ENCODE peak calls at places on chromosomes 13 and 19, in nine cellular contexts. E, Z, D, O, F, V, P, W and G are unnamed samples.

GRCh38 chr19:6476896-6477431 is 4.6 kb downstream of the DENND1C start:
- DNase-seq in D (no peak), V (no peak), P (no peak), W (no peak), F (no peak), E (no peak), O (no peak), Z (no peak), G (no peak)

GRCh38 chr13:27708325-27708724 is 84.0 kb upstream of the GSX1 start:
- DNase-seq in O (no peak), D (no peak), P (no peak), F (no peak), E (no peak), Z (no peak), W (no peak), V (no peak), G (no peak)

GRCh38 chr19:56639217-56639616 is 3.7 kb upstream of the SMIM17 start:
- DNase-seq in O (no peak), Z (no peak), D (no peak), V (peak; percentile 22), P (no peak), W (no peak), F (peak; percentile 48), E (no peak), G (no peak)

GRCh38 chr19:58401825-58402433 is 6.5 kb downstream of the RNF225 start:
- DNase-seq in P (no peak), E (no peak), Z (no peak), V (peak; percentile 16), F (no peak), O (no peak), D (peak; percentile 76), W (no peak), G (no peak)

GRCh38 chr19:41000310-41000737 is 9.2 kb downstream of the CYP2B6 start:
- DNase-seq in F (no peak), D (no peak), E (no peak), V (no peak), W (no peak), P (peak; percentile 55), Z (no peak), O (no peak), G (no peak)

GRCh38 chr13:32791545-32792172 is 205.4 kb downstream of the PDS5B start:
- DNase-seq in Z (no peak), P (peak; percentile 30), D (no peak), W (no peak), O (no peak), V (no peak), E (peak; percentile 62), F (no peak), G (no peak)

GRCh38 chr13:77827350-77827749 is 91.3 kb downstream of the EDNRB start:
- DNase-seq in E (no peak), V (no peak), O (no peak), F (no peak), P (no peak), Z (no peak), W (no peak), D (no peak), G (no peak)

GRCh38 chr13:112725346-112726017 is 35.6 kb downstream of the ATP11A start:
- DNase-seq in O (no peak), Z (no peak), W (no peak), V (no peak), E (peak; percentile 24), D (peak; percentile 56), F (no peak), P (no peak), G (no peak)

GRCh38 chr19:16316506-16316882 is 8.1 kb upstream of the KLF2 start:
- DNase-seq in F (no peak), E (no peak), V (no peak), O (no peak), P (no peak), Z (no peak), D (no peak), W (no peak), G (peak; percentile 61)

GRCh38 chr19:16320987-16321386 is 3.6 kb upstream of the KLF2 start:
- DNase-seq in O (no peak), V (no peak), F (no peak), P (no peak), E (no peak), D (no peak), Z (no peak), W (no peak), G (no peak)

GRCh38 chr19:16319466-16319865 is 5.2 kb upstream of the KLF2 start:
- DNase-seq in F (no peak), V (no peak), O (no peak), W (no peak), E (no peak), D (no peak), P (no peak), Z (no peak), G (no peak)

DNA sequence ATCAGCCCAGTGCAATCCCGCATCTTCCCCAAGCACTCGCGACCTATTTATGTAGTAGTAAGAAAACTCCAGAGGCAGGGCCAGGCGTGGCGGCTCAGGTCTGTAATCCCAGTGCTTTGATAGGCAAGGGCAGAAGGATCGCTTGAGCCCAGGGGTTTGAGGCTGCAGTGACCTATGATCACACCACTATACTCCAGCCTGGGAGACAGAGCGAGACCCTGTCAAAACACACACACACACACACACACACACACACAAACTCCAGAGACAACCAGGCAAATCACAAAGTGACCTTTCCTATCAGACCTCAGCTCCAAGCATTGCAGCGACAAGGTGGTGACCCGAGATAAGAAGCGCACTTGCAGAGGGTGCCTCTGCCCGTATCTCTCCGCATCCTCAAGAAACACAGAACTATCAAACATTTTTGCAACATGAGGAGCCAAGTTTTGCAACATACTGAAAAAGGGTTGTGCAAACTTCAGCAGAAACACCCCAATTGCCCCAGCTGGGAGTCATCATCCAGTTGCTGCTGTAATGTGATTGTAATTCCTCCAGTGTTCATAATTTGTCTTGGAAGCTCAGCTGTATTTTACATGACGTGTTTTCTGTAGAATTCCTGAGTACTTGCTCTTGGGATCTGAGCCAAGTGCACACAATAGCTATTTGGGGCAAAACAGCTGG is 8.7 kb upstream of the KLF2 start:
- DNase-seq in Z (no peak), O (no peak), E (no peak), D (no peak), W (no peak), F (no peak), P (no peak), V (peak; percentile 83), G (no peak)
- TF ChIP-seq POLR2AphosphoS5 in Z (peak; percentile 22), O (peak; percentile 66), E (no peak), D (no peak), W (no peak), F (no peak), P (no peak), V (peak; percentile 70), G (no peak)

DNA sequence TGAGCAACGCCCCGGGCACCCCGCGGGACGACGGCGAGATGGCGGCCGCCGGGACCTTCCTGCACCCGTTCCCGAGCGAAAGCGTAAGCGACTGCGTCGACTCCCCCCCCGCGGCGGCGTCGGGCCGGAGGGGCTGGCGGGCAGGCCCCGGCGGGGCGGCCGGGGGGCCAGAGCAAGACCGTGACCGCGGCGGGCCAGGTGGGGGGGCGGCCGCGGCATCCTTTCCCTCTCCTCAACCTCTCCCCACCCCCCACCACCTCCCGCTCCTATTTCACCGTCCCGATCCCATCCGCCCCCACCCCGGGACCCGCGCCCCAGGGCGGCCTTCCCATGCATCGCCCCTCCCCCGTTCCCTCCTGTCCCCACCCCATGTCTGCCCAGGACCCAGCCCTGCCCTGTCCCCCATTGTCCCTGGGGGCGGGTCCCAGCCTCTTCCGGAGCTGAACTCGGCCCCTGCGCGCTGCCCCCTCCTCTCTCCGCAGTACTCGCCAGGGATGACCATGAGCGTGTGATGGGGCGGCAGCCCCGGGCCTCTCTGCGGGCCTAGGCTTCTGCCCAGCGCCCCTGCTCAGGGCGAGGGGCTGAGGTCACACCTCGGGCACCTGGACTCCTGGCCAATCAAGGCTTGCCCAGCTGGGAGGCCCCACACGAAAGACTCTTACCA is 4.1 kb downstream of the ISYNA1 start:
- DNase-seq in F (peak; percentile 85), P (no peak), E (no peak), W (peak; percentile 82), D (peak; percentile 85), O (peak; percentile 82), Z (no peak), V (peak; percentile 60), G (no peak)
- TF ChIP-seq POLR2AphosphoS5 in F (peak; percentile 84), P (no peak), E (no peak), W (peak; percentile 36), D (peak; percentile 61), O (no peak), Z (no peak), V (peak; percentile 38), G (no peak)

DNA sequence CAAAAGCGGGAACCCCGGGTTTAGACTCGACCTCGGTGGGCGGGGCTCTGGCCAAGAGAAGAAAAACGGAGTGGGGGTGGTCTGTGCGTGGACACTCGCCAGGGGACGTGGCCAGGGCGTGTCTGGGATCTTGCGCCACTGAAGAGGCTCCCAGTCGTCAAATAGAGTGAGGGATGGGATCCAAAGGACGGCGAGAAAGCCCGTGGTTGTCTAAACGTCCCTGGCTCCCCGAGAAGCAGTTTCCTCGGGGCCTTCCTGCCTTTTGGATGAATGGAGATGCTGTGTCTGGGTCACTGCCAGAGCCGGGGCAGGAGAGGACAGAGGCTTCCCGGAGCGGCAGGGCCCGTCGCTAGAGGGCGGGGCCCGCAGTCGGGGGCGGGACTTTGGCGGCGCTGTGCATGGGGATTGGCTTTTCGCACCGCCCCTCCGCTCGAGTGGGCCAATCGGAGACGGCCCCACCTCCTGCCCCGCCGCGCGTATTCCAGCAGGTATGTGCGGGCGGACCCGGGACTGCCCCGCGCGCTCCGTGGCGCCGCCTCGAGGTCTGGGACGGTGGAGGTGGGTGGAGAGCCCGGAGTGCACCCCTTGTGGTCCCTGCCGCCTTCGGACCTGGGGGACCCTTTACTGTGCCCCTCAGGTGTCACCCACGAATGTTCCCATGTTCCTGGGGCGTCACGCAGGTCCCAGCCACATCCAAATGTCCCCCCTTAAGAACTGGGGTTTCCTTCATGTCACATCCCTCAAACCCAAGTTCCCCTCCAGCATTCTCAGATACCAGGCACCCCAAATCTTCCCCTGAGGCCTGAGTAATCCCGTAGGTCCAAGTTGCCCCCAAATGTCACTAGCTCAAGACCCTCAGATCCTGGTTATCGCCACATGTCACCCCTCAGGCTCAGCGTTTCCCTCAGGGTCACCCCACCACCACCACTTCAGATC is 38.4 kb downstream of the ZSWIM4 start:
- DNase-seq in O (peak; percentile 99), P (peak; percentile 84), W (peak; percentile 99), Z (peak; percentile 97), V (peak; percentile 97), D (peak; percentile 95), F (peak; percentile 96), E (no peak), G (no peak)
- TF ChIP-seq POLR2AphosphoS5 in O (peak; percentile 88), P (peak; percentile 64), W (peak; percentile 28), Z (peak; percentile 60), V (peak; percentile 68), D (peak; percentile 93), F (no peak), E (no peak), G (peak; percentile 82)

GRCh38 chr13:29482504-29482903 is 113.0 kb downstream of the SLC7A1 start:
- DNase-seq in D (no peak), E (no peak), Z (no peak), V (no peak), P (no peak), O (no peak), F (no peak), W (no peak), G (no peak)

GRCh38 chr13:29479716-29480492 is 115.6 kb downstream of the SLC7A1 start:
- DNase-seq in Z (no peak), V (no peak), E (no peak), F (peak; percentile 20), W (no peak), D (peak; percentile 77), O (no peak), P (no peak), G (no peak)

GRCh38 chr13:29483211-29483610 is 112.3 kb downstream of the SLC7A1 start:
- DNase-seq in E (no peak), V (no peak), W (no peak), P (no peak), F (no peak), D (peak; percentile 51), Z (peak; percentile 51), O (peak; percentile 36), G (no peak)

GRCh38 chr13:29480893-29481525 is 114.5 kb downstream of the SLC7A1 start:
- DNase-seq in O (no peak), D (peak; percentile 51), W (no peak), V (no peak), P (no peak), F (no peak), Z (no peak), E (no peak), G (no peak)

DNA sequence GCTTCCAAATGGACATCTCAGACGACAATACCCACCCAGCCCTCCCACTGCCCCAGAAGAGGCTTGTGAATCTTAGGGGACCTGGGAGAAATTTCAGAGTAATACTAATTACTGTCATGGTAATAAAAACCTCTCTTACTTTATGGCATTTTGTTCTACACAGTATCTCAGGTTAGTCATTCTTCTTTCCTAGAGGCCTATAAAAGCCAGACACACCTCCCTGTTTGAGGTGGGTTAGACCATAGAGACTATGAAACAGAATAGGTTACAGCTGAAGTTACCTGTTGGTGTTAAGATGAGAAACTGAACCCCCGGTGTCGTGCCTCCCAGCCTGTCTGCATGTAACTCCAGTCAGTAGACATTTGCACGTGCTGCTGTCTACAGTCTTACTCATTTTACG is 113.9 kb downstream of the SLC7A1 start:
- DNase-seq in P (no peak), D (no peak), O (no peak), E (no peak), Z (no peak), F (no peak), W (no peak), V (no peak), G (no peak)
- TF ChIP-seq POLR2AphosphoS5 in P (no peak), D (no peak), O (no peak), E (no peak), Z (no peak), F (no peak), W (no peak), V (no peak), G (no peak)